ENCODE peak calls at places on chromosomes 12 and 14, in five cellular contexts. M is K562, I is GM12878, B is HepG2, R is HCT116. V is an unnamed sample.
A peak's percentile ranks its signal among the peaks of the same experiment; 100 is the strongest.

GRCh38 chr12:681857-682256 is 18.6 kb upstream of the NINJ2 start:
- ATAC-seq in M (no peak), R (no peak), I (peak; percentile 4), B (no peak), V (no peak)

GRCh38 chr14:100840286-100840685 is 14.4 kb downstream of the MEG3 start:
- ATAC-seq in B (no peak), R (no peak), M (no peak), I (no peak), V (no peak)

GRCh38 chr14:29548948-29549370 is 378.7 kb downstream of the PRKD1 start:
- ATAC-seq in M (peak; percentile 95), R (peak; percentile 44), B (peak; percentile 95), I (peak; percentile 84), V (peak; percentile 62)

GRCh38 chr12:570949-571794 is 92.1 kb downstream of the NINJ2 start:
- ATAC-seq in I (no peak), B (peak; percentile 22), R (peak; percentile 71), M (peak; percentile 32), V (peak; percentile 59)

GRCh38 chr14:81331229-81332026 is 68.7 kb downstream of the STON2 start:
- ATAC-seq in I (no peak), R (no peak), M (no peak), B (no peak), V (no peak)

GRCh38 chr12:111462134-111462821 is 56.6 kb downstream of the SH2B3 start:
- ATAC-seq in B (no peak), M (no peak), R (no peak), I (peak; percentile 80), V (no peak)

GRCh38 chr12:100435948-100436347 is 37.7 kb upstream of the NR1H4 start:
- ATAC-seq in I (no peak), R (no peak), B (no peak), M (no peak), V (no peak)

GRCh38 chr14:89445252-89445973 is 28.4 kb upstream of the FOXN3 start:
- ATAC-seq in B (no peak), R (no peak), M (no peak), I (peak; percentile 73), V (no peak)

GRCh38 chr14:85587152-85587697 is 57.3 kb downstream of the FLRT2 start:
- ATAC-seq in M (no peak), B (no peak), R (no peak), I (no peak), V (no peak)

GRCh38 chr12:46934374-46935111 is 108.7 kb upstream of the SLC38A4 start:
- ATAC-seq in R (no peak), B (peak; percentile 90), M (no peak), I (no peak), V (no peak)

GRCh38 chr12:34048714-34049113 is 26.4 kb downstream of the ALG10 start:
- ATAC-seq in B (no peak), I (no peak), M (no peak), R (no peak), V (no peak)

GRCh38 chr14:95314609-95315008 is 5.1 kb downstream of the CLMN start:
- ATAC-seq in M (no peak), B (no peak), I (peak; percentile 89), R (peak; percentile 39), V (no peak)

GRCh38 chr14:70999117-70999516 is 91.9 kb downstream of the PCNX1 start:
- ATAC-seq in R (no peak), I (peak; percentile 26), M (no peak), B (no peak), V (no peak)

GRCh38 chr14:35406811-35407630 is 2.5 kb upstream of the NFKBIA start:
- ATAC-seq in I (no peak), B (no peak), R (peak; percentile 19), M (peak; percentile 17), V (no peak)

GRCh38 chr14:88245321-88245720 is 77.7 kb downstream of the KCNK10 start:
- ATAC-seq in M (no peak), R (no peak), B (no peak), I (no peak), V (no peak)

GRCh38 chr14:46490150-46490769 is 161.3 kb downstream of the RPL10L start:
- ATAC-seq in I (peak; percentile 99), R (no peak), M (no peak), B (no peak), V (no peak)

GRCh38 chr12:92898755-92899154 is 30.3 kb downstream of the EEA1 start:
- ATAC-seq in M (no peak), B (no peak), I (peak; percentile 47), R (peak; percentile 18), V (no peak)

GRCh38 chr12:116962197-116962596 is 51.4 kb downstream of the FBXW8 start:
- ATAC-seq in R (no peak), M (no peak), B (no peak), I (no peak), V (no peak)

GRCh38 chr14:91159906-91160305 is 46.0 kb downstream of the DGLUCY start:
- ATAC-seq in I (no peak), M (no peak), B (no peak), R (no peak), V (no peak)

GRCh38 chr14:91163316-91163715 is 49.4 kb downstream of the DGLUCY start:
- ATAC-seq in B (no peak), I (no peak), R (no peak), M (no peak), V (no peak)

GRCh38 chr14:91169951-91170350 is 56.1 kb downstream of the DGLUCY start:
- ATAC-seq in B (no peak), I (no peak), M (no peak), R (no peak), V (no peak)

GRCh38 chr14:91167380-91167770 is 53.5 kb downstream of the DGLUCY start:
- ATAC-seq in R (no peak), I (no peak), M (no peak), B (no peak), V (no peak)

GRCh38 chr14:91164676-91165075 is 50.8 kb downstream of the DGLUCY start:
- ATAC-seq in R (no peak), M (no peak), B (no peak), I (no peak), V (peak; percentile 46)
- TF ChIP-seq POLR2AphosphoS5 in R (no peak), M (no peak), B (no peak), I (no peak), V (no peak)

DNA sequence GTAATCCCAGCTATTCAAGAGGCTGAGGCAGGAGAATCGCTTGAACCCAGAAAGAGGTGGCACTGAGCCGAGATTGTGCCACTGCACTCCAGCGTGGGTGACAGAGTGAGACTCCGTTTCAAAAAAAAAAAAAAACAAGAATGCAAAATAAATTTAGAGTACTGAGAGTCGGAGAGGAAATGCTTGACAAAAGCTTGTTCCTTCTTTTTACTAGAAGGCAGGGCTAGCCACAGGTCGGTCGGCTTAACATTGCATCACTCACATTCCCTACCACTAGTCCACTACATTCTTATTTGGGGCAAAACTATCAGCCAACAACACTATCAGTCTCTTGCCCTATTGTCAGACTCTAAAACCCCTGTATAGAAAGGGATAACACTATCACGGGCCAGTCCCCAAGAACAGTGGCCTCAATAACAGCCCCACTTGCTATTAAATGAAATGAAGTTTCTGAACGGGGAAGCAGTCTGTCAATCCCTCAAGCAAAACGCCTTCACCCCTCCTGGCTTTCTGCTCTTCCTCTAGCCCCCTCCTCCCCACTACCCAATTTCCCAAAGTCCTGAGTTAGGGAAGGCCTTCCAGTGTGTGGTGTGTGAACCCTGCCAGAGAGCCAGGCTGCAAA is 1.0 kb downstream of the RNF41 start:
- ATAC-seq in R (no peak), I (peak; percentile 2), M (no peak), B (no peak), V (no peak)
- TF ChIP-seq POLR2AphosphoS5 in R (no peak), I (no peak), M (no peak), B (no peak), V (no peak)

DNA sequence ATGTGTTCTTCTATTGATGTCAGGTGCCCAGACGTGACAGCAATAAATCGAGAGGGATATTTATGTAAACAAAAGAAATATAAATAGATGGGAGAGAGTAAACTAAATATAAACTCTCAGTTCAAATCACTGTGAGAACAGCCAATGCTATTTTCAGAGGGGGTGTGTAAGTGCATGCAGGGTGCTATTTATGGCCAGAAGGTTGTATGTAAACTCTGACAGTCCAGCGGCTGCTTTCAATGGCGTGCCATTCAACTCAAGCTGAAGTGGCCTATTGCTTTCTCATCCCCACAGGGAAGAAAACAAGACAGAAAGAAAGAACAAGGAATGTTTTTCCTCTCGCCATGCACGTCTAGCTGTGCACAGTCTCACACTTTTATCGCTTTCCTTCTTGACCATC is 127.2 kb downstream of the KCNA5 start:
- ATAC-seq in I (no peak), B (no peak), R (no peak), M (no peak), V (no peak)
- TF ChIP-seq POLR2AphosphoS5 in I (no peak), B (no peak), R (no peak), M (no peak), V (no peak)

DNA sequence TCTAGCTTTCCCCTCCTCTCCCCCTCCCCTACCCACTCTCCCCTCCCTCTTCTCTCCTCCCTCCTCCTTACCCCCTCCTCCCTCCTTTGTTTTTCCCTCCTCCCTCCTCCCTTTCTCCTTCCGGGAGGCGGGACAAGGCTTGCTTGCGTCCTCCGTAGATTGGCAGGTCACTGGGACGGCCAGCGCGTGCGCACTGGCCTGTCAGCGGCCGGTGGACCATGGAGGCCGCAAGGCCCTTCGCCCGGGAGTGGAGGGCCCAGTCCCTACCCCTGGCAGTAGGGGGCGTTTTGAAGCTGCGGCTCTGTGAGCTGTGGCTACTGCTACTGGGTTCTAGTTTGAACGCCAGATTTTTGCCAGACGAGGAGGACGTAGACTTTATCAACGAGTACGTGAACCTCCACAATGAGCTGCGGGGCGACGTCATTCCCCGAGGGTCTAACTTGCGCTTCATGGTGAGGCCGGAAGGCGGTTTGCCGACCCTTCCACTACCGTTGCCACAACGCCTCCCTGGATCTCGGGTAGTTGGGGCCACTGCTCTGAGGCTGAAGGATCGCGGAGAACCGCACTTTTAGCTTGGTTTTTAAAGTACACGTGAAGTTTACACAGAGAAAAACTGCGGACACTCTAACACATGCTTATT is at the start of gene GLIPR1L2:
- ATAC-seq in R (peak; percentile 94), I (peak; percentile 98), B (peak; percentile 100), M (peak; percentile 100), V (peak; percentile 100)
- TF ChIP-seq POLR2AphosphoS5 in R (no peak), I (peak; percentile 49), B (no peak), M (no peak), V (peak; percentile 76)

GRCh38 chr12:95996034-95996658 is at the start of gene HAL:
- ATAC-seq in M (no peak), B (peak; percentile 80), I (no peak), R (no peak), V (peak; percentile 20)
- TF ChIP-seq POLR2AphosphoS5 in M (no peak), B (no peak), I (no peak), R (no peak), V (no peak)

GRCh38 chr14:99037777-99038176 is 234.2 kb downstream of the BCL11B start:
- ATAC-seq in B (peak; percentile 45), I (no peak), R (peak; percentile 33), M (peak; percentile 69), V (no peak)
- TF ChIP-seq POLR2AphosphoS5 in B (no peak), I (no peak), R (no peak), M (no peak), V (no peak)